ENCODE peak calls at places on chromosomes 5 and 9, in four cellular contexts. Y, M, B and E are unnamed samples.

GRCh38 chr5:119033135-119033534 is 37.8 kb upstream of the DMXL1 start:
- DNase-seq in Y (no peak), M (no peak), B (no peak), E (no peak)

GRCh38 chr5:43332401-43332800 is 19.2 kb upstream of the HMGCS1 start:
- DNase-seq in Y (no peak), M (no peak), B (no peak), E (no peak)

GRCh38 chr5:43227655-43228054 is 35.6 kb downstream of the NIM1K start:
- DNase-seq in Y (no peak), M (peak), B (peak), E (no peak)

GRCh38 chr9:127980056-127980705 is 608 bp downstream of the EEIG1 start:
- DNase-seq in Y (no peak), M (no peak), B (peak), E (peak)

GRCh38 chr5:87887247-87887646 is 381.4 kb downstream of the TMEM161B start:
- DNase-seq in Y (no peak), M (no peak), B (no peak), E (no peak)

GRCh38 chr9:79026311-79026710 is 545.5 kb upstream of the TLE4 start:
- DNase-seq in Y (no peak), M (no peak), B (no peak), E (no peak)

GRCh38 chr9:110399983-110400382 is 62.3 kb upstream of the TXNDC8 start:
- DNase-seq in Y (no peak), M (no peak), B (no peak), E (no peak)

GRCh38 chr5:164420161-164420560 is 914.7 kb downstream of the MAT2B start:
- DNase-seq in Y (no peak), M (no peak), B (no peak), E (no peak)

GRCh38 chr9:113361304-113362018 is 12.1 kb downstream of the BSPRY start:
- DNase-seq in Y (no peak), M (no peak), B (no peak), E (no peak)
- TF ChIP-seq ELF4 in Y (no peak), M (no peak), B (no peak), E (no peak)

DNA sequence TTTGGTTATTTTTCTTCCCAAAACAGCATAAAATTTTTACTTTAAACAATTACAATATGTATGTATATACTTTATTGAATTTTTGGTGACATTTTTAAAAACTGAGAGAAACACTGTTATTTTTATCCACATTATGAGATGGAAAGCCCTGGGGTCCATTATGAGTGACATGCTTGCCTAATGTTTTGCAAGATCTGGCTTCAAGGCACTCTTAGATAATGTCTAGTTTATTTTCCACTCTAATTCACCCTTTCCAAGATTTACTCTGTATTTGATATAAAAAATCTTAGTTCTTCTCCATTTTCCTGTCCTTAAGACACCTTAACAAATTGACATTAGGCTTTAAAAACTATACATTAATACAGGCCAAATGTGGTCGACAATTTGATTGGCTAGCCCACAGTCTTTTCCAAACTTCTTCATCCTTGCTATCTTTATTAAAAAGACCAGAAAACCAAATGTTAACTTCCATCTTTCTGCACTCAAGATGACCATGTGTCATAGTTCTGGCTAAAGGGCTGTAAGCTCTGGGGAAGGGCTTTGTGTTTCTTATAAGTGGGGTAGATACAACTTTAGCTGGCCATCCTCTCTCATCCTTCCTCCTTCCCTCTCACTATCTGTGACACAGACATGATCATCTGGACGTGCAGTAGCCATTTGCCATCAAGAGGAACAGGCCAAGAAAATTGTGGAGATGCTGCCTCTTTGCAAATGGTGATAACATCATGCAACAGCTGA is 561.1 kb downstream of the PDE4D start:
- DNase-seq in Y (no peak), M (no peak), B (no peak), E (no peak)
- TF ChIP-seq ELF4 in Y (no peak), M (no peak), B (no peak), E (no peak)

GRCh38 chr9:22141906-22142305 is 132.8 kb upstream of the CDKN2B start:
- DNase-seq in Y (peak), M (peak), B (no peak), E (no peak)
- TF ChIP-seq ELF4 in Y (no peak), M (no peak), B (no peak), E (no peak)

DNA sequence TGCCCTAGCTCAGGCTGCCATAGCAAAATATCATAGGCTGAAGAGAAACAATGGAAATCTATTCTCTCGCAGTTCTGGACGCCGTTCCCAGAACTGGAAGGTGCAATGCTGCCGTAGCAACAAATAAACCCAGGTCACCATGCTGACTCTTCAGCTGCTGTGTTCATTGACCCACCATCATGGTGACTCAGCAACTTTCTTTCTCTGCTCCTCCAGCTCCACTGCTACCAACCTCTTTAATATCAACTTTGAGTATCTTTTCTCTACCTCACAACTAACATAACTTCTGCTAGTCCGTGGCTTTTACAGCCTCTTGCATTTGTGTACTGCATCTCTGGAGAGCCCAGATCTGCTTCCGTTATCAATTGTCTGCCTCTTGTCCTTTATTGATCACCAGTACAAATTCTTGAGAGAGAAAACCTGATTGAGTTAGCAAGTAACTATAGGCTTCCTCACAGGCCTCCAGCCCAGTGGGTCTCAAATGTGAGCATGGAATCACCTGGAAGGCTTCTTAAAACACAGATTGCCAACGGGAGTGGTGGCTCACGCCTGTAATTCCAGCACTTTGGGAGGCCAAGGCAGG is 47.3 kb upstream of the SLC30A5 start:
- DNase-seq in Y (no peak), M (peak), B (peak), E (no peak)
- TF ChIP-seq ELF4 in Y (no peak), M (no peak), B (no peak), E (no peak)

GRCh38 chr5:124590686-124591085 is 155.8 kb downstream of the ZNF608 start:
- DNase-seq in Y (no peak), M (no peak), B (no peak), E (no peak)
- TF ChIP-seq ELF4 in Y (no peak), M (no peak), B (no peak), E (no peak)

GRCh38 chr5:78003914-78004313 is 227.8 kb upstream of the TBCA start:
- DNase-seq in Y (no peak), M (no peak), B (no peak), E (no peak)
- TF ChIP-seq ELF4 in Y (no peak), M (no peak), B (no peak), E (no peak)

DNA sequence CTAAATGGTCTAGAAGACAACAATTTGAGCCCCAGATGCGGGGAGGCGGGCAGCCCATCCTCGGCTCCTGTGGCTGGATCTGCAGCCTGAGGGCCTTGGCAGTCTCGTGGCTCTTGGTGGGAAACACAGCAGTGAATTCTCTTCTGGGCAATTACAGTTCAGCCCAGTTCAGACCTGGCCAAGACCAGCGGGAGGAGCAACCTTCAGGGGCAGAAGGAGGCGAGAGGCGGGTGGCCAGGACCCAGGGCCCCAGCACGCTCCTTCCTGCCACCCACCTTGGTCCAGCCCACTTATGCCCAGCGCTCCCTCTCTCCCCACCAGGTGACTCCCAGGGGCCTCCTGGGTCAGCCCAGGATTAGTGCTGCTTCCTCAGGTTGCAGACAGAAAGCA is 7.8 kb downstream of the MYMK start:
- DNase-seq in Y (no peak), M (no peak), B (no peak), E (no peak)
- TF ChIP-seq ELF4 in Y (no peak), M (no peak), B (no peak), E (no peak)

GRCh38 chr9:92764381-92764987 is at the start of gene BICD2:
- DNase-seq in Y (peak), M (no peak), B (no peak), E (no peak)
- TF ChIP-seq ELF4 in Y (no peak), M (no peak), B (no peak), E (no peak)